ENCODE peak calls at places on chromosomes 2 and 18, in four cellular contexts. One of them, this sample, is unnamed.

GRCh38 chr2:170766693-170767092 is 3.5 kb upstream of the ERICH2 start:
- DNase-seq in mucosa of descending colon: no peak
- DNase-seq in cardiac fibroblast: no peak
- DNase-seq in osteocyte: no peak
- DNase-seq in this sample: no peak

GRCh38 chr18:48740846-48741485 is 202.1 kb downstream of the CTIF start:
- DNase-seq in mucosa of descending colon: no peak
- DNase-seq in cardiac fibroblast: no peak
- DNase-seq in osteocyte: no peak
- DNase-seq in this sample: no peak

GRCh38 chr2:97714084-97714949 is 941 bp downstream of the ZAP70 start:
- DNase-seq in osteocyte: no peak
- DNase-seq in cardiac fibroblast: no peak
- DNase-seq in mucosa of descending colon: peak; percentile 19
- DNase-seq in this sample: no peak

GRCh38 chr2:236546561-236546961 is 23.1 kb upstream of the ACKR3 start:
- DNase-seq in cardiac fibroblast: no peak
- DNase-seq in mucosa of descending colon: no peak
- DNase-seq in osteocyte: no peak
- DNase-seq in this sample: no peak

GRCh38 chr2:226483143-226483542 is 316.5 kb downstream of the IRS1 start:
- DNase-seq in osteocyte: no peak
- DNase-seq in cardiac fibroblast: no peak
- DNase-seq in mucosa of descending colon: no peak
- DNase-seq in this sample: no peak

GRCh38 chr2:72316774-72317173 is 169.1 kb upstream of the CYP26B1 start:
- DNase-seq in cardiac fibroblast: no peak
- DNase-seq in osteocyte: no peak
- DNase-seq in mucosa of descending colon: no peak
- DNase-seq in this sample: no peak

GRCh38 chr2:63977904-63978303 is 41.3 kb downstream of the VPS54 start:
- DNase-seq in osteocyte: no peak
- DNase-seq in cardiac fibroblast: no peak
- DNase-seq in mucosa of descending colon: no peak
- DNase-seq in this sample: no peak

GRCh38 chr2:149084924-149085795 is 46.7 kb downstream of the LYPD6B start:
- DNase-seq in osteocyte: no peak
- DNase-seq in cardiac fibroblast: peak; percentile 43
- DNase-seq in mucosa of descending colon: no peak
- DNase-seq in this sample: no peak

GRCh38 chr2:12177052-12177994 is 430.9 kb downstream of the LPIN1 start:
- DNase-seq in mucosa of descending colon: no peak
- DNase-seq in osteocyte: no peak
- DNase-seq in cardiac fibroblast: peak; percentile 84
- DNase-seq in this sample: peak; percentile 79

GRCh38 chr2:238449909-238450417 is 23.2 kb downstream of the ASB1 start:
- DNase-seq in osteocyte: peak; percentile 60
- DNase-seq in cardiac fibroblast: peak; percentile 68
- DNase-seq in mucosa of descending colon: peak; percentile 46
- DNase-seq in this sample: no peak

GRCh38 chr2:240136671-240137292 is 677 bp upstream of the COPS9 start:
- DNase-seq in osteocyte: no peak
- DNase-seq in mucosa of descending colon: peak; percentile 53
- DNase-seq in cardiac fibroblast: no peak
- DNase-seq in this sample: no peak

GRCh38 chr2:23287250-23287704 is 97.7 kb upstream of the KLHL29 start:
- DNase-seq in mucosa of descending colon: no peak
- DNase-seq in cardiac fibroblast: peak; percentile 84
- DNase-seq in osteocyte: no peak
- DNase-seq in this sample: no peak

GRCh38 chr2:113822087-113822805 is 65.8 kb upstream of the SLC35F5 start:
- DNase-seq in cardiac fibroblast: no peak
- DNase-seq in mucosa of descending colon: no peak
- DNase-seq in osteocyte: no peak
- DNase-seq in this sample: no peak

GRCh38 chr2:233674314-233674713 is 2.6 kb downstream of the UGT1A9 start:
- DNase-seq in mucosa of descending colon: no peak
- DNase-seq in osteocyte: no peak
- DNase-seq in cardiac fibroblast: no peak
- DNase-seq in this sample: no peak

GRCh38 chr18:28041366-28041765 is 135.6 kb downstream of the CDH2 start:
- DNase-seq in mucosa of descending colon: no peak
- DNase-seq in cardiac fibroblast: peak; percentile 84
- DNase-seq in osteocyte: no peak
- DNase-seq in this sample: no peak

GRCh38 chr2:230677182-230677946 is 35.3 kb upstream of the CAB39 start:
- DNase-seq in cardiac fibroblast: peak; percentile 24
- DNase-seq in osteocyte: no peak
- DNase-seq in mucosa of descending colon: no peak
- DNase-seq in this sample: no peak

GRCh38 chr2:230678451-230678850 is 34.2 kb upstream of the CAB39 start:
- DNase-seq in mucosa of descending colon: no peak
- DNase-seq in osteocyte: no peak
- DNase-seq in cardiac fibroblast: no peak
- DNase-seq in this sample: no peak

GRCh38 chr2:230678018-230678417 is 34.6 kb upstream of the CAB39 start:
- DNase-seq in cardiac fibroblast: no peak
- DNase-seq in osteocyte: no peak
- DNase-seq in mucosa of descending colon: no peak
- DNase-seq in this sample: no peak

GRCh38 chr2:230682546-230682945 is 30.1 kb upstream of the CAB39 start:
- DNase-seq in cardiac fibroblast: no peak
- DNase-seq in osteocyte: no peak
- DNase-seq in mucosa of descending colon: no peak
- DNase-seq in this sample: no peak

DNA sequence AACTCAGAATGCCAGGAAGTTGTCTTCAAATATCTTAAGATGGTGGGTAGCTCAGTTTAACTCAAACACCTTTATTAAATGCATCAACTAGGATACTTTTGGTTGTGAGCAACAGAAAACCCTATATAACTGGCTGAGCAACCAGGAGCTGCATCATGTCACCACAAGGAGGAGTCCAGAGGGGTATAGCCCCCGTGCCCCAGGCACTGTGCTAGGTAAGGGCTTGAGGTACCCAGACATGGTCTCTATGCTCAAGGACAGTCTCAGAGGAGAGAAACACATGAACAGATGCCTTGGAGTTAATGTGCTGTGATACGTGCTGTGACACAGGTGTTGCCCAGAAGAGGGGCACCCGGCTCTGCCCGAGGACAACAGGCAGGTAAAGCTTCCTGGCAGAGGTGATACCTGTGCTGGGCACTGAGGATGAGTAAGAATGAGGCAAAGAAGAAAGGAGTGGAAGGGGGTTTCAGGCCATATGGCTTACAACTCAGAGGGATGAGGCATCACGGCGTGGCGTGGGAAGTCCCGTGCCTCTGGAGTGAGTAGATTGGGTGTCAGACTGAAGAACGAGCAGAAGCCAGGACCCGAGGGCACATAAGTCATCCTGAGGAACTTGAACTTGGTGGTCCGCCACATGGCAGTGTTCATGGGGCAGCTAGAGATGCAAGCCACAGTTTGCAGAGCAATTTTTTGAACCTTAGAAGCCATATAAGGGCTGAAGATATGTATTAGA is 32.0 kb upstream of the CAB39 start:
- DNase-seq in cardiac fibroblast: no peak
- DNase-seq in mucosa of descending colon: no peak
- DNase-seq in osteocyte: no peak
- DNase-seq in this sample: no peak
- TF ChIP-seq CTCF in cardiac fibroblast: no peak
- TF ChIP-seq CTCF in mucosa of descending colon: no peak
- TF ChIP-seq CTCF in osteocyte: no peak
- TF ChIP-seq CTCF in this sample: no peak

GRCh38 chr18:54947115-54947514 is 12.1 kb downstream of the CCDC68 start:
- DNase-seq in osteocyte: no peak
- DNase-seq in cardiac fibroblast: peak; percentile 47
- DNase-seq in mucosa of descending colon: no peak
- DNase-seq in this sample: no peak
- TF ChIP-seq CTCF in osteocyte: no peak
- TF ChIP-seq CTCF in cardiac fibroblast: no peak
- TF ChIP-seq CTCF in mucosa of descending colon: no peak
- TF ChIP-seq CTCF in this sample: no peak

DNA sequence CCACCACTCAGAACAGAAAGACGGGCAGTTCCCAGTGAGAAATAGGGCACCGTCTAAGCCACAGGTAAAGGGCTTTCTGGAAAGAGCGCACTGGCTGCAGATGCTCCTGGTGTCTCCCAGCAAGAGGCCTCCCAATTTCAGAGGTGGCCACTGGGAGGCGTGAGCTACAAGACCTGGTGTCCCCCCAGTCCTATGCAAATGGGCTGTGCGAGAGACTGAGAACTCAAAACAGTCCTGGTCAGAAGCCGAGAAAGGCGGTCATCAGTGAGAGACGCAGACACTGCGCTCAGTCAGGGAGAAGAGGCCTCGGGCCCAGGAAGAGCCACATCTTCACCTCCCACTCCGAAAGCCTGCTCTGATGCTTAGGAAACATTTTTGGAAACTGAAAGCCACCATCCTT is 179.5 kb downstream of the EIPR1 start:
- DNase-seq in mucosa of descending colon: no peak
- DNase-seq in osteocyte: no peak
- DNase-seq in cardiac fibroblast: no peak
- DNase-seq in this sample: no peak
- TF ChIP-seq CTCF in mucosa of descending colon: no peak
- TF ChIP-seq CTCF in osteocyte: no peak
- TF ChIP-seq CTCF in cardiac fibroblast: no peak
- TF ChIP-seq CTCF in this sample: no peak

GRCh38 chr2:216875861-216876260 is 16.0 kb upstream of the TNP1 start:
- DNase-seq in cardiac fibroblast: no peak
- DNase-seq in mucosa of descending colon: no peak
- DNase-seq in osteocyte: no peak
- DNase-seq in this sample: no peak

GRCh38 chr2:216879727-216880508 is 20.1 kb upstream of the TNP1 start:
- DNase-seq in mucosa of descending colon: no peak
- DNase-seq in cardiac fibroblast: no peak
- DNase-seq in osteocyte: no peak
- DNase-seq in this sample: no peak

GRCh38 chr2:216878072-216878471 is 18.2 kb upstream of the TNP1 start:
- DNase-seq in mucosa of descending colon: no peak
- DNase-seq in cardiac fibroblast: no peak
- DNase-seq in osteocyte: no peak
- DNase-seq in this sample: no peak

GRCh38 chr2:216873573-216873972 is 13.7 kb upstream of the TNP1 start:
- DNase-seq in osteocyte: no peak
- DNase-seq in cardiac fibroblast: no peak
- DNase-seq in mucosa of descending colon: no peak
- DNase-seq in this sample: no peak

DNA sequence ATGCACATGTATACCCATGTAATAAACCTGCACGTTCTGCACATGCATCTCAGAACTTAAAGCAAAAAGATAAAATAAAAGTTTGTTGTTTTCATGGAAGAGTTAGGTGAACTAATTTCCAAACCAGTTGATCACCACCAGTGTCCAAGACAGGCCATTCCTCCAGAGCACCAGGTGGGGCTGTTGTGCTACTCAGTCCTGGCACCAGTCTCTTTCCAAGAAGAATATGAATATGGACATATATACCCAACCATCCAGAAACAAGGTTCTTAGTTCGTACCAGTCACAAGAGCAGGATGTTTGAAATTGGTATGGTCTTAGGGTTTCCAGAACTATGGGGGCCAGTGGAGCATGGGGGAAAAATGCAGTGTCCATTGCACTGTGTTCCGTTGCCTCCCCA is 17.2 kb upstream of the TNP1 start:
- DNase-seq in mucosa of descending colon: no peak
- DNase-seq in osteocyte: no peak
- DNase-seq in cardiac fibroblast: peak; percentile 2
- DNase-seq in this sample: no peak
- TF ChIP-seq CTCF in mucosa of descending colon: no peak
- TF ChIP-seq CTCF in osteocyte: peak; percentile 26
- TF ChIP-seq CTCF in cardiac fibroblast: peak; percentile 15
- TF ChIP-seq CTCF in this sample: no peak

GRCh38 chr18:54357660-54358494 is at the start of the genes C18orf54 and STARD6:
- DNase-seq in cardiac fibroblast: peak; percentile 93
- DNase-seq in mucosa of descending colon: peak; percentile 92
- DNase-seq in osteocyte: peak; percentile 96
- DNase-seq in this sample: peak; percentile 45
- TF ChIP-seq CTCF in cardiac fibroblast: no peak
- TF ChIP-seq CTCF in mucosa of descending colon: peak; percentile 36
- TF ChIP-seq CTCF in osteocyte: peak; percentile 36
- TF ChIP-seq CTCF in this sample: peak; percentile 23

GRCh38 chr2:188452084-188452483 is 160.4 kb downstream of the GULP1 start:
- DNase-seq in cardiac fibroblast: no peak
- DNase-seq in osteocyte: no peak
- DNase-seq in mucosa of descending colon: no peak
- DNase-seq in this sample: no peak
- TF ChIP-seq CTCF in cardiac fibroblast: no peak
- TF ChIP-seq CTCF in osteocyte: no peak
- TF ChIP-seq CTCF in mucosa of descending colon: no peak
- TF ChIP-seq CTCF in this sample: no peak

DNA sequence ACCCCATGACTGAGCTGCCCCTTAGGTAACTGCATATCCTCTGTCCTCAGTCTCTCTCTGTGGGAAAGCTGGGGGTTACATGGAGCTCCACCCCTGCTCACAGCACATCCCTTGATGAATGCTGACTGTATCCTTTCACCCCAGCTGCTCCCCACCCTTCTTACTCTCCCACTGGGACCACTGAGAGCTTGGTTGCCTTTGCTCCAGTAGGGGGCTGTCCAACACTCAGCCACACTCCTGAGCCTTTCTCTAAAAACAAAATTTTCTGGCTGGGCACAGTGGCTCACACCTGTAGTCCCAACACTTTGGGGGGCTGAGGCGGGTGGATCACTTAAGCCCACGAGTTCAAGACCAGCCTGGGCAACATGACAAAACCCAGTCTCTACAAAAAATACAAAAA is 89.2 kb upstream of the MSH2 start:
- DNase-seq in mucosa of descending colon: no peak
- DNase-seq in osteocyte: no peak
- DNase-seq in cardiac fibroblast: no peak
- DNase-seq in this sample: no peak
- TF ChIP-seq CTCF in mucosa of descending colon: no peak
- TF ChIP-seq CTCF in osteocyte: peak; percentile 11
- TF ChIP-seq CTCF in cardiac fibroblast: no peak
- TF ChIP-seq CTCF in this sample: no peak

DNA sequence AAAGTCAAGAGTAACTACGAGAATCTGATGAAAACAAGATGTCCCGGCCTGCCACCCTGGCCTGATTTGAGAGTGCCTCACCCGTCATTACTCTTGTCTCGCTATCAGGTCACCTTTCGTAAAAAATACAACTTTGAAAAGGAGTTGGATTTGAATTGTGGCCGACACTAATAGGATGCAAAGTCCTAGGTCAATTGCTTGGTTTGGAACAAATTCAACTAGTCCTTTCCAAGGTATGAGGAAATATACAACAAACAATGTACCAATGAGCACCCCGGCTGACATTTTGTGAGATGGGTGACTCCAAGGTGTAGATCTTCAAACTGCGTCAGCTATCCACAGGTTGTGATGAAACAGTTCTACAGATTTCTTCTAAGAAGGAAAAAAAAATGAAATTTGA is 77.8 kb downstream of the BCL2 start:
- DNase-seq in cardiac fibroblast: no peak
- DNase-seq in mucosa of descending colon: no peak
- DNase-seq in osteocyte: no peak
- DNase-seq in this sample: no peak
- TF ChIP-seq CTCF in cardiac fibroblast: no peak
- TF ChIP-seq CTCF in mucosa of descending colon: no peak
- TF ChIP-seq CTCF in osteocyte: no peak
- TF ChIP-seq CTCF in this sample: no peak